ENCODE peak calls at places on chromosome 11, in eight cellular contexts. L is fibroblast of mammary gland, V is cardiac muscle cell, K is PC-3, S is stomach, I is RWPE2, J is colonic mucosa, F is fibroblast of lung. Q is an unnamed sample.
A peak's percentile ranks its signal among the peaks of the same experiment; 100 is the strongest.

GRCh38 chr11:130389315-130389935 is 39.0 kb downstream of the ADAMTS8 start:
- DNase-seq in L (no peak), V (no peak), K (no peak), S (no peak), I (no peak), J (peak; percentile 63), F (no peak), Q (no peak)

GRCh38 chr11:94924074-94925031 is 49.0 kb downstream of the CWC15 start:
- DNase-seq in L (no peak), V (no peak), K (no peak), S (no peak), I (no peak), J (no peak), F (no peak), Q (no peak)

GRCh38 chr11:102205805-102206204 is 95.6 kb downstream of the YAP1 start:
- DNase-seq in L (no peak), V (no peak), K (no peak), S (no peak), I (no peak), J (no peak), F (no peak), Q (no peak)

GRCh38 chr11:2411446-2412305 is 11.1 kb downstream of the TSSC4 start:
- DNase-seq in L (no peak), V (no peak), K (no peak), S (no peak), I (no peak), J (no peak), F (no peak), Q (no peak)

GRCh38 chr11:74462009-74462408 is 5.3 kb downstream of the KCNE3 start:
- DNase-seq in L (peak; percentile 30), V (peak; percentile 89), K (no peak), S (peak; percentile 69), I (no peak), J (peak; percentile 69), F (no peak), Q (no peak)

GRCh38 chr11:92199991-92200390 is 24.6 kb upstream of the FAT3 start:
- DNase-seq in L (no peak), V (no peak), K (no peak), S (no peak), I (no peak), J (no peak), F (no peak), Q (no peak)

GRCh38 chr11:14300661-14301304 is 58.2 kb downstream of the RRAS2 start:
- DNase-seq in L (peak; percentile 84), V (peak; percentile 87), K (peak; percentile 80), S (peak; percentile 44), I (no peak), J (peak; percentile 58), F (peak; percentile 68), Q (no peak)

GRCh38 chr11:105903113-105903512 is 118.9 kb downstream of the MSANTD4 start:
- DNase-seq in L (no peak), V (no peak), K (no peak), S (no peak), I (no peak), J (no peak), F (peak; percentile 16), Q (no peak)

GRCh38 chr11:78715639-78716311 is 141.1 kb upstream of the NARS2 start:
- DNase-seq in L (peak; percentile 73), V (peak; percentile 21), K (peak; percentile 99), S (peak; percentile 31), I (peak; percentile 89), J (peak; percentile 66), F (peak; percentile 90), Q (peak; percentile 45)

GRCh38 chr11:45219411-45219810 is 66.7 kb downstream of the SYT13 start:
- DNase-seq in L (no peak), V (no peak), K (no peak), S (no peak), I (no peak), J (no peak), F (no peak), Q (no peak)

GRCh38 chr11:33907419-33907818 is 15.5 kb upstream of the LMO2 start:
- DNase-seq in L (no peak), V (no peak), K (no peak), S (no peak), I (no peak), J (no peak), F (no peak), Q (no peak)

DNA sequence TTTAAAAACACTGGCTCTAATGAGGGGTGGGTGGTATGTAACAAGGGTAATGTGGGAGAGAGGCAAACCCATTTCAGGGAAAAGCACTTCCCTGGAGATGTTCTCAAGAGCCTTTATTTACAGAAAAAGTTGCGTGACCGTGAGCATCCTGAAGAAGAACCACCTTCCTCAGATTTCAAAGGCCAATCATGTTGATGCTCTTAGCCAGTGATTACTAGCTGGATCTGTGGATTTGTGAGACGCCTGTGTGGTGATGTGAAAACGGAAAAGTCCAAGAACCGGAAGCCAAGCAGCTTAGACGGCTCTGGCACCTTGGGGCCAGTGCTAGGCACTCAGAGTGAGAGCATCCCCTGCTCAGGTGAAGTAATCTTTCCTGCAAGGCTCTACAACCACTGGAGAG is 12.6 kb upstream of the UBASH3B start:
- DNase-seq in L (no peak), V (no peak), K (peak; percentile 61), S (no peak), I (no peak), J (no peak), F (peak; percentile 60), Q (no peak)
- H3K4me3 ChIP-seq in L (no peak overlapping the region), V (no peak overlapping the region), K (peak overlapping the region; percentile 35), S (no peak overlapping the region), I (no peak overlapping the region), J (no peak overlapping the region), F (no peak overlapping the region), Q (no peak overlapping the region)

DNA sequence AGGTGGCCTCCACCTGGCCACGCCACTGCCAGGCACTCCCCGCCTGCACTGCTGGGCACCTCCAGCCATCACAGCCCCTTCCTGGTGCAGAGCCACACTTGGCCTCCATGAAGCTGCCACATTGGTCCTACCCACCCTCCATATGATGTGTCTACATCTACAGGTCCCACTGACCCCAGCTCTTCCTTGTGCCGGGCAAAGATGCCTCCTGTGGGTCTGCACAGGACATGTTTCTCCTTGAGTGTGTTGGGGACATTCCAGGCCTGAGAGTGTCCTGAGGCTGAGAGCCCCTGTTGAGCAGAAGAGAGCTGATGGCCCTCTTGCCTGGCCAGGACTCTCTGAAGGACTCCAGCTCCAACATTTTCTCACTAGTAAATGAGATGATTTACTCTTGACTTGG is 7.5 kb downstream of the THY1 start:
- DNase-seq in L (no peak), V (no peak), K (no peak), S (no peak), I (no peak), J (no peak), F (no peak), Q (no peak)
- H3K4me3 ChIP-seq in L (no peak overlapping the region), V (no peak overlapping the region), K (no peak overlapping the region), S (no peak overlapping the region), I (no peak overlapping the region), J (no peak overlapping the region), F (no peak overlapping the region), Q (no peak overlapping the region)

DNA sequence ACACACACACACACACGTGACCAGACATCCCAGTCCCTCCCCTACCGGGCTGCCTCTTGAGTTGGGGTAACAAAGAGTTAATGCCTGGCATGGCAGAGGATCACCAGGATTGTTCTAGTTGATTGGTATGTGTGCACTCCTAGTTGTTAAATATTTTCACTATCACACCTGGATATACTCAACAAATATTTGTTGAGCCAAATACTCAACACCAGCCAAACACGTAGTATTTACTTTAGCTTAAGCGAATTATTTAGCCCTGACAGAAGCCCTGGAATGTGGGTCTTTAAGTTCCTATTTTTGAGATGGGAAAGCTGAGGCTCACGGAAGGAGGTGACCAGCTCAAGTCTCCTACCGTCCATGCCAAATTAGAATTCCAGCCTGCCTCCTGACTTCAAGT is 10.5 kb downstream of the CD3E start:
- DNase-seq in L (no peak), V (no peak), K (peak; percentile 80), S (no peak), I (no peak), J (no peak), F (no peak), Q (no peak)
- H3K4me3 ChIP-seq in L (no peak overlapping the region), V (no peak overlapping the region), K (peak overlapping the region; percentile 43), S (no peak overlapping the region), I (no peak overlapping the region), J (no peak overlapping the region), F (no peak overlapping the region), Q (no peak overlapping the region)

GRCh38 chr11:6656936-6657335 is 1.3 kb upstream of the DCHS1 start:
- DNase-seq in L (no peak), V (no peak), K (no peak), S (no peak), I (no peak), J (no peak), F (no peak), Q (no peak)
- H3K4me3 ChIP-seq in L (no peak overlapping the region), V (no peak overlapping the region), K (no peak overlapping the region), S (no peak overlapping the region), I (no peak overlapping the region), J (no peak overlapping the region), F (no peak overlapping the region), Q (no peak overlapping the region)

DNA sequence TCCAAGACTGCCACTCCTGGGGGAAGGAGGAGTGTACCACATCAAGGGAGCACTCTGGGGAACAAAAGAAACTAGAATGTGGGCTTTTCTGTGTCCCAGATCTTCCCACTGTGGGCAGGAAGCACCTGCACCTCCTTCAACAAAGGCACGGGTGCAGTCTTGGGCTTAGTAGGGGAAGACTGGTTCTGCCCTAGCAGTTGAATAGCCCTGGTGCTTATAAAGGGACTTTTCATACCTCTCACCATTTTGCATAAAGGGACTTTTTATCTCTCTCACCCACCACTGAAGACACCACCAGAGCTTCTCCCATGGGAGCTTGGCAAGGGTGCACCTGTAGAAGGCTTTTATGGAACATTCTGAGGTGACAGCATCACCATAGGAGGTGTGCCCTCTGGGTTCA is 65.8 kb upstream of the MS4A8 start:
- DNase-seq in L (no peak), V (no peak), K (no peak), S (no peak), I (no peak), J (no peak), F (no peak), Q (no peak)
- H3K4me3 ChIP-seq in L (no peak overlapping the region), V (no peak overlapping the region), K (no peak overlapping the region), S (no peak overlapping the region), I (no peak overlapping the region), J (no peak overlapping the region), F (no peak overlapping the region), Q (no peak overlapping the region)

GRCh38 chr11:65362320-65362931 is 7.9 kb downstream of the TIGD3 start:
- DNase-seq in L (no peak), V (no peak), K (no peak), S (no peak), I (no peak), J (no peak), F (no peak), Q (no peak)
- H3K4me3 ChIP-seq in L (no peak overlapping the region), V (no peak overlapping the region), K (no peak overlapping the region), S (no peak overlapping the region), I (no peak overlapping the region), J (no peak overlapping the region), F (no peak overlapping the region), Q (no peak overlapping the region)